ENCODE peak calls at places on chromosomes 12 and 14, in ten cellular contexts. One of them, this sample, is unnamed.

GRCh38 chr14:56814468-56815074 is 4.3 kb upstream of the OTX2 start:
- DNase-seq in NCI-H1092 treated with DMSO at 0.1 percent for 48 hours: no peak
- DNase-seq in posterior cingulate gyrus: no peak
- DNase-seq in Right ventricle myocardium superior: no peak
- DNase-seq in NT2/D1: no peak
- DNase-seq in adrenal gland: no peak
- DNase-seq in activated CD4-positive, alpha-beta T cell treated with anti-CD3 and anti-CD28 coated beads, Interleukin-2, amount 50 U/mL, for 24 hours: no peak
- DNase-seq in cardiac muscle cell: no peak
- DNase-seq in amniotic epithelial cell: no peak
- DNase-seq in stimulated activated effector memory CD8-positive, alpha-beta T cell treated with anti-CD3 and anti-CD28 coated beads, Interleukin-12 subunit alpha, Interleukin-12 subunit beta, amount 100 ng/mL, for 72 hours: no peak
- DNase-seq in this sample: no peak

GRCh38 chr12:48106574-48107251 is 834 bp upstream of the SENP1 start:
- DNase-seq in stimulated activated effector memory CD8-positive, alpha-beta T cell treated with anti-CD3 and anti-CD28 coated beads, Interleukin-12 subunit alpha, Interleukin-12 subunit beta, amount 100 ng/mL, for 72 hours: no peak
- DNase-seq in amniotic epithelial cell: no peak
- DNase-seq in posterior cingulate gyrus: no peak
- DNase-seq in NCI-H1092 treated with DMSO at 0.1 percent for 48 hours: peak; percentile 46
- DNase-seq in NT2/D1: no peak
- DNase-seq in cardiac muscle cell: no peak
- DNase-seq in Right ventricle myocardium superior: no peak
- DNase-seq in activated CD4-positive, alpha-beta T cell treated with anti-CD3 and anti-CD28 coated beads, Interleukin-2, amount 50 U/mL, for 24 hours: no peak
- DNase-seq in adrenal gland: no peak
- DNase-seq in this sample: no peak

GRCh38 chr12:89411846-89412245 is 59.5 kb upstream of the DUSP6 start:
- DNase-seq in cardiac muscle cell: no peak
- DNase-seq in NCI-H1092 treated with DMSO at 0.1 percent for 48 hours: no peak
- DNase-seq in amniotic epithelial cell: peak; percentile 14
- DNase-seq in stimulated activated effector memory CD8-positive, alpha-beta T cell treated with anti-CD3 and anti-CD28 coated beads, Interleukin-12 subunit alpha, Interleukin-12 subunit beta, amount 100 ng/mL, for 72 hours: no peak
- DNase-seq in adrenal gland: no peak
- DNase-seq in NT2/D1: no peak
- DNase-seq in posterior cingulate gyrus: no peak
- DNase-seq in activated CD4-positive, alpha-beta T cell treated with anti-CD3 and anti-CD28 coated beads, Interleukin-2, amount 50 U/mL, for 24 hours: no peak
- DNase-seq in Right ventricle myocardium superior: no peak
- DNase-seq in this sample: no peak

GRCh38 chr12:53508534-53509199 is 1.4 kb upstream of the NPFF start:
- DNase-seq in amniotic epithelial cell: peak; percentile 58
- DNase-seq in stimulated activated effector memory CD8-positive, alpha-beta T cell treated with anti-CD3 and anti-CD28 coated beads, Interleukin-12 subunit alpha, Interleukin-12 subunit beta, amount 100 ng/mL, for 72 hours: peak; percentile 93
- DNase-seq in activated CD4-positive, alpha-beta T cell treated with anti-CD3 and anti-CD28 coated beads, Interleukin-2, amount 50 U/mL, for 24 hours: peak; percentile 78
- DNase-seq in NCI-H1092 treated with DMSO at 0.1 percent for 48 hours: peak; percentile 74
- DNase-seq in adrenal gland: peak; percentile 95
- DNase-seq in cardiac muscle cell: peak; percentile 87
- DNase-seq in NT2/D1: peak; percentile 77
- DNase-seq in Right ventricle myocardium superior: peak; percentile 89
- DNase-seq in posterior cingulate gyrus: peak; percentile 89
- DNase-seq in this sample: peak; percentile 85

GRCh38 chr14:32258574-32258973 is 55.5 kb upstream of the RNU6-8 start:
- DNase-seq in Right ventricle myocardium superior: no peak
- DNase-seq in NCI-H1092 treated with DMSO at 0.1 percent for 48 hours: no peak
- DNase-seq in stimulated activated effector memory CD8-positive, alpha-beta T cell treated with anti-CD3 and anti-CD28 coated beads, Interleukin-12 subunit alpha, Interleukin-12 subunit beta, amount 100 ng/mL, for 72 hours: no peak
- DNase-seq in NT2/D1: no peak
- DNase-seq in cardiac muscle cell: no peak
- DNase-seq in adrenal gland: no peak
- DNase-seq in amniotic epithelial cell: peak; percentile 40
- DNase-seq in posterior cingulate gyrus: no peak
- DNase-seq in activated CD4-positive, alpha-beta T cell treated with anti-CD3 and anti-CD28 coated beads, Interleukin-2, amount 50 U/mL, for 24 hours: no peak
- DNase-seq in this sample: no peak

GRCh38 chr14:84988391-84988790 is 541.6 kb upstream of the FLRT2 start:
- DNase-seq in adrenal gland: no peak
- DNase-seq in NCI-H1092 treated with DMSO at 0.1 percent for 48 hours: no peak
- DNase-seq in Right ventricle myocardium superior: no peak
- DNase-seq in activated CD4-positive, alpha-beta T cell treated with anti-CD3 and anti-CD28 coated beads, Interleukin-2, amount 50 U/mL, for 24 hours: no peak
- DNase-seq in NT2/D1: no peak
- DNase-seq in stimulated activated effector memory CD8-positive, alpha-beta T cell treated with anti-CD3 and anti-CD28 coated beads, Interleukin-12 subunit alpha, Interleukin-12 subunit beta, amount 100 ng/mL, for 72 hours: no peak
- DNase-seq in posterior cingulate gyrus: no peak
- DNase-seq in cardiac muscle cell: no peak
- DNase-seq in amniotic epithelial cell: peak; percentile 46
- DNase-seq in this sample: no peak

GRCh38 chr12:124812356-124812755 is 51.3 kb downstream of the SCARB1 start:
- DNase-seq in NCI-H1092 treated with DMSO at 0.1 percent for 48 hours: no peak
- DNase-seq in stimulated activated effector memory CD8-positive, alpha-beta T cell treated with anti-CD3 and anti-CD28 coated beads, Interleukin-12 subunit alpha, Interleukin-12 subunit beta, amount 100 ng/mL, for 72 hours: no peak
- DNase-seq in posterior cingulate gyrus: no peak
- DNase-seq in adrenal gland: no peak
- DNase-seq in activated CD4-positive, alpha-beta T cell treated with anti-CD3 and anti-CD28 coated beads, Interleukin-2, amount 50 U/mL, for 24 hours: no peak
- DNase-seq in cardiac muscle cell: no peak
- DNase-seq in amniotic epithelial cell: no peak
- DNase-seq in Right ventricle myocardium superior: no peak
- DNase-seq in NT2/D1: no peak
- DNase-seq in this sample: no peak

GRCh38 chr12:66663605-66664004 is 15.3 kb downstream of the GRIP1 start:
- DNase-seq in stimulated activated effector memory CD8-positive, alpha-beta T cell treated with anti-CD3 and anti-CD28 coated beads, Interleukin-12 subunit alpha, Interleukin-12 subunit beta, amount 100 ng/mL, for 72 hours: no peak
- DNase-seq in NT2/D1: no peak
- DNase-seq in cardiac muscle cell: no peak
- DNase-seq in posterior cingulate gyrus: no peak
- DNase-seq in activated CD4-positive, alpha-beta T cell treated with anti-CD3 and anti-CD28 coated beads, Interleukin-2, amount 50 U/mL, for 24 hours: no peak
- DNase-seq in amniotic epithelial cell: no peak
- DNase-seq in NCI-H1092 treated with DMSO at 0.1 percent for 48 hours: no peak
- DNase-seq in adrenal gland: no peak
- DNase-seq in Right ventricle myocardium superior: no peak
- DNase-seq in this sample: no peak

GRCh38 chr14:66859063-66859671 is 330.1 kb upstream of the GARIN2 start:
- DNase-seq in stimulated activated effector memory CD8-positive, alpha-beta T cell treated with anti-CD3 and anti-CD28 coated beads, Interleukin-12 subunit alpha, Interleukin-12 subunit beta, amount 100 ng/mL, for 72 hours: no peak
- DNase-seq in NCI-H1092 treated with DMSO at 0.1 percent for 48 hours: no peak
- DNase-seq in cardiac muscle cell: no peak
- DNase-seq in amniotic epithelial cell: no peak
- DNase-seq in adrenal gland: no peak
- DNase-seq in activated CD4-positive, alpha-beta T cell treated with anti-CD3 and anti-CD28 coated beads, Interleukin-2, amount 50 U/mL, for 24 hours: no peak
- DNase-seq in posterior cingulate gyrus: no peak
- DNase-seq in Right ventricle myocardium superior: no peak
- DNase-seq in NT2/D1: no peak
- DNase-seq in this sample: no peak

GRCh38 chr12:43318002-43318401 is 234.0 kb downstream of the ADAMTS20 start:
- DNase-seq in NT2/D1: no peak
- DNase-seq in activated CD4-positive, alpha-beta T cell treated with anti-CD3 and anti-CD28 coated beads, Interleukin-2, amount 50 U/mL, for 24 hours: no peak
- DNase-seq in NCI-H1092 treated with DMSO at 0.1 percent for 48 hours: no peak
- DNase-seq in cardiac muscle cell: no peak
- DNase-seq in amniotic epithelial cell: no peak
- DNase-seq in adrenal gland: no peak
- DNase-seq in Right ventricle myocardium superior: no peak
- DNase-seq in stimulated activated effector memory CD8-positive, alpha-beta T cell treated with anti-CD3 and anti-CD28 coated beads, Interleukin-12 subunit alpha, Interleukin-12 subunit beta, amount 100 ng/mL, for 72 hours: no peak
- DNase-seq in posterior cingulate gyrus: no peak
- DNase-seq in this sample: no peak

GRCh38 chr14:58082011-58082410 is 70.0 kb downstream of the ARMH4 start:
- DNase-seq in adrenal gland: no peak
- DNase-seq in stimulated activated effector memory CD8-positive, alpha-beta T cell treated with anti-CD3 and anti-CD28 coated beads, Interleukin-12 subunit alpha, Interleukin-12 subunit beta, amount 100 ng/mL, for 72 hours: no peak
- DNase-seq in posterior cingulate gyrus: no peak
- DNase-seq in NCI-H1092 treated with DMSO at 0.1 percent for 48 hours: no peak
- DNase-seq in NT2/D1: no peak
- DNase-seq in amniotic epithelial cell: peak; percentile 20
- DNase-seq in activated CD4-positive, alpha-beta T cell treated with anti-CD3 and anti-CD28 coated beads, Interleukin-2, amount 50 U/mL, for 24 hours: no peak
- DNase-seq in cardiac muscle cell: no peak
- DNase-seq in Right ventricle myocardium superior: no peak
- DNase-seq in this sample: no peak

GRCh38 chr12:541676-542289 is 82.0 kb downstream of the B4GALNT3 start:
- DNase-seq in posterior cingulate gyrus: no peak
- DNase-seq in NCI-H1092 treated with DMSO at 0.1 percent for 48 hours: no peak
- DNase-seq in cardiac muscle cell: peak; percentile 47
- DNase-seq in NT2/D1: peak; percentile 33
- DNase-seq in amniotic epithelial cell: peak; percentile 15
- DNase-seq in stimulated activated effector memory CD8-positive, alpha-beta T cell treated with anti-CD3 and anti-CD28 coated beads, Interleukin-12 subunit alpha, Interleukin-12 subunit beta, amount 100 ng/mL, for 72 hours: no peak
- DNase-seq in adrenal gland: peak; percentile 68
- DNase-seq in Right ventricle myocardium superior: no peak
- DNase-seq in activated CD4-positive, alpha-beta T cell treated with anti-CD3 and anti-CD28 coated beads, Interleukin-2, amount 50 U/mL, for 24 hours: no peak
- DNase-seq in this sample: no peak

GRCh38 chr12:52742822-52743457 is 34.2 kb downstream of the KRT76 start:
- DNase-seq in posterior cingulate gyrus: no peak
- DNase-seq in stimulated activated effector memory CD8-positive, alpha-beta T cell treated with anti-CD3 and anti-CD28 coated beads, Interleukin-12 subunit alpha, Interleukin-12 subunit beta, amount 100 ng/mL, for 72 hours: no peak
- DNase-seq in NCI-H1092 treated with DMSO at 0.1 percent for 48 hours: no peak
- DNase-seq in cardiac muscle cell: no peak
- DNase-seq in amniotic epithelial cell: no peak
- DNase-seq in adrenal gland: no peak
- DNase-seq in NT2/D1: no peak
- DNase-seq in Right ventricle myocardium superior: no peak
- DNase-seq in activated CD4-positive, alpha-beta T cell treated with anti-CD3 and anti-CD28 coated beads, Interleukin-2, amount 50 U/mL, for 24 hours: no peak
- DNase-seq in this sample: no peak

GRCh38 chr14:48598458-48598857 is 923.1 kb upstream of the MDGA2 start:
- DNase-seq in NCI-H1092 treated with DMSO at 0.1 percent for 48 hours: no peak
- DNase-seq in NT2/D1: no peak
- DNase-seq in cardiac muscle cell: no peak
- DNase-seq in amniotic epithelial cell: no peak
- DNase-seq in stimulated activated effector memory CD8-positive, alpha-beta T cell treated with anti-CD3 and anti-CD28 coated beads, Interleukin-12 subunit alpha, Interleukin-12 subunit beta, amount 100 ng/mL, for 72 hours: no peak
- DNase-seq in posterior cingulate gyrus: no peak
- DNase-seq in adrenal gland: no peak
- DNase-seq in Right ventricle myocardium superior: no peak
- DNase-seq in activated CD4-positive, alpha-beta T cell treated with anti-CD3 and anti-CD28 coated beads, Interleukin-2, amount 50 U/mL, for 24 hours: no peak
- DNase-seq in this sample: no peak

GRCh38 chr12:98741229-98741614 is 96.1 kb downstream of the APAF1 start:
- DNase-seq in amniotic epithelial cell: no peak
- DNase-seq in posterior cingulate gyrus: no peak
- DNase-seq in cardiac muscle cell: no peak
- DNase-seq in stimulated activated effector memory CD8-positive, alpha-beta T cell treated with anti-CD3 and anti-CD28 coated beads, Interleukin-12 subunit alpha, Interleukin-12 subunit beta, amount 100 ng/mL, for 72 hours: peak; percentile 75
- DNase-seq in activated CD4-positive, alpha-beta T cell treated with anti-CD3 and anti-CD28 coated beads, Interleukin-2, amount 50 U/mL, for 24 hours: peak; percentile 17
- DNase-seq in NCI-H1092 treated with DMSO at 0.1 percent for 48 hours: no peak
- DNase-seq in NT2/D1: no peak
- DNase-seq in adrenal gland: no peak
- DNase-seq in Right ventricle myocardium superior: no peak
- DNase-seq in this sample: no peak

GRCh38 chr14:55533960-55534359 is 46.0 kb upstream of the KTN1 start:
- DNase-seq in stimulated activated effector memory CD8-positive, alpha-beta T cell treated with anti-CD3 and anti-CD28 coated beads, Interleukin-12 subunit alpha, Interleukin-12 subunit beta, amount 100 ng/mL, for 72 hours: no peak
- DNase-seq in posterior cingulate gyrus: no peak
- DNase-seq in NT2/D1: no peak
- DNase-seq in cardiac muscle cell: no peak
- DNase-seq in activated CD4-positive, alpha-beta T cell treated with anti-CD3 and anti-CD28 coated beads, Interleukin-2, amount 50 U/mL, for 24 hours: no peak
- DNase-seq in adrenal gland: no peak
- DNase-seq in NCI-H1092 treated with DMSO at 0.1 percent for 48 hours: no peak
- DNase-seq in amniotic epithelial cell: no peak
- DNase-seq in Right ventricle myocardium superior: no peak
- DNase-seq in this sample: no peak

GRCh38 chr14:59252772-59253500 is 64.5 kb downstream of the DAAM1 start:
- DNase-seq in stimulated activated effector memory CD8-positive, alpha-beta T cell treated with anti-CD3 and anti-CD28 coated beads, Interleukin-12 subunit alpha, Interleukin-12 subunit beta, amount 100 ng/mL, for 72 hours: no peak
- DNase-seq in NCI-H1092 treated with DMSO at 0.1 percent for 48 hours: no peak
- DNase-seq in adrenal gland: no peak
- DNase-seq in Right ventricle myocardium superior: no peak
- DNase-seq in posterior cingulate gyrus: no peak
- DNase-seq in amniotic epithelial cell: peak; percentile 89
- DNase-seq in NT2/D1: no peak
- DNase-seq in cardiac muscle cell: no peak
- DNase-seq in activated CD4-positive, alpha-beta T cell treated with anti-CD3 and anti-CD28 coated beads, Interleukin-2, amount 50 U/mL, for 24 hours: no peak
- DNase-seq in this sample: no peak

GRCh38 chr14:23175823-23176222 is 7.6 kb downstream of the SLC7A8 start:
- DNase-seq in activated CD4-positive, alpha-beta T cell treated with anti-CD3 and anti-CD28 coated beads, Interleukin-2, amount 50 U/mL, for 24 hours: no peak
- DNase-seq in amniotic epithelial cell: peak; percentile 52
- DNase-seq in posterior cingulate gyrus: no peak
- DNase-seq in cardiac muscle cell: no peak
- DNase-seq in adrenal gland: no peak
- DNase-seq in Right ventricle myocardium superior: no peak
- DNase-seq in NT2/D1: no peak
- DNase-seq in NCI-H1092 treated with DMSO at 0.1 percent for 48 hours: no peak
- DNase-seq in stimulated activated effector memory CD8-positive, alpha-beta T cell treated with anti-CD3 and anti-CD28 coated beads, Interleukin-12 subunit alpha, Interleukin-12 subunit beta, amount 100 ng/mL, for 72 hours: no peak
- DNase-seq in this sample: no peak

GRCh38 chr12:109892165-109892715 is 7.8 kb upstream of the TCHP start:
- DNase-seq in cardiac muscle cell: no peak
- DNase-seq in amniotic epithelial cell: no peak
- DNase-seq in adrenal gland: no peak
- DNase-seq in NT2/D1: no peak
- DNase-seq in stimulated activated effector memory CD8-positive, alpha-beta T cell treated with anti-CD3 and anti-CD28 coated beads, Interleukin-12 subunit alpha, Interleukin-12 subunit beta, amount 100 ng/mL, for 72 hours: no peak
- DNase-seq in NCI-H1092 treated with DMSO at 0.1 percent for 48 hours: no peak
- DNase-seq in posterior cingulate gyrus: no peak
- DNase-seq in Right ventricle myocardium superior: no peak
- DNase-seq in activated CD4-positive, alpha-beta T cell treated with anti-CD3 and anti-CD28 coated beads, Interleukin-2, amount 50 U/mL, for 24 hours: no peak
- DNase-seq in this sample: no peak

GRCh38 chr14:53516261-53516774 is 363.2 kb upstream of the DDHD1 start:
- DNase-seq in NCI-H1092 treated with DMSO at 0.1 percent for 48 hours: no peak
- DNase-seq in Right ventricle myocardium superior: no peak
- DNase-seq in amniotic epithelial cell: peak; percentile 87
- DNase-seq in NT2/D1: no peak
- DNase-seq in activated CD4-positive, alpha-beta T cell treated with anti-CD3 and anti-CD28 coated beads, Interleukin-2, amount 50 U/mL, for 24 hours: no peak
- DNase-seq in stimulated activated effector memory CD8-positive, alpha-beta T cell treated with anti-CD3 and anti-CD28 coated beads, Interleukin-12 subunit alpha, Interleukin-12 subunit beta, amount 100 ng/mL, for 72 hours: no peak
- DNase-seq in posterior cingulate gyrus: no peak
- DNase-seq in adrenal gland: no peak
- DNase-seq in cardiac muscle cell: no peak
- DNase-seq in this sample: no peak

GRCh38 chr14:90277581-90278198 is 21.3 kb downstream of the PSMC1 start:
- DNase-seq in Right ventricle myocardium superior: no peak
- DNase-seq in amniotic epithelial cell: no peak
- DNase-seq in stimulated activated effector memory CD8-positive, alpha-beta T cell treated with anti-CD3 and anti-CD28 coated beads, Interleukin-12 subunit alpha, Interleukin-12 subunit beta, amount 100 ng/mL, for 72 hours: no peak
- DNase-seq in posterior cingulate gyrus: no peak
- DNase-seq in NCI-H1092 treated with DMSO at 0.1 percent for 48 hours: no peak
- DNase-seq in NT2/D1: no peak
- DNase-seq in adrenal gland: peak; percentile 46
- DNase-seq in cardiac muscle cell: no peak
- DNase-seq in activated CD4-positive, alpha-beta T cell treated with anti-CD3 and anti-CD28 coated beads, Interleukin-2, amount 50 U/mL, for 24 hours: no peak
- DNase-seq in this sample: no peak

GRCh38 chr12:70919597-70920035 is 922 bp downstream of the PTPRR start:
- DNase-seq in amniotic epithelial cell: no peak
- DNase-seq in NT2/D1: no peak
- DNase-seq in stimulated activated effector memory CD8-positive, alpha-beta T cell treated with anti-CD3 and anti-CD28 coated beads, Interleukin-12 subunit alpha, Interleukin-12 subunit beta, amount 100 ng/mL, for 72 hours: no peak
- DNase-seq in posterior cingulate gyrus: no peak
- DNase-seq in NCI-H1092 treated with DMSO at 0.1 percent for 48 hours: no peak
- DNase-seq in activated CD4-positive, alpha-beta T cell treated with anti-CD3 and anti-CD28 coated beads, Interleukin-2, amount 50 U/mL, for 24 hours: no peak
- DNase-seq in adrenal gland: no peak
- DNase-seq in Right ventricle myocardium superior: no peak
- DNase-seq in cardiac muscle cell: peak; percentile 78
- DNase-seq in this sample: no peak

GRCh38 chr12:116542345-116542950 is 16.7 kb upstream of the MAP1LC3B2 start:
- DNase-seq in activated CD4-positive, alpha-beta T cell treated with anti-CD3 and anti-CD28 coated beads, Interleukin-2, amount 50 U/mL, for 24 hours: no peak
- DNase-seq in adrenal gland: peak; percentile 72
- DNase-seq in NCI-H1092 treated with DMSO at 0.1 percent for 48 hours: no peak
- DNase-seq in NT2/D1: no peak
- DNase-seq in cardiac muscle cell: no peak
- DNase-seq in Right ventricle myocardium superior: no peak
- DNase-seq in amniotic epithelial cell: no peak
- DNase-seq in stimulated activated effector memory CD8-positive, alpha-beta T cell treated with anti-CD3 and anti-CD28 coated beads, Interleukin-12 subunit alpha, Interleukin-12 subunit beta, amount 100 ng/mL, for 72 hours: no peak
- DNase-seq in posterior cingulate gyrus: no peak
- DNase-seq in this sample: no peak

GRCh38 chr12:4911316-4911994 is 1.8 kb downstream of the KCNA1 start:
- DNase-seq in Right ventricle myocardium superior: no peak
- DNase-seq in stimulated activated effector memory CD8-positive, alpha-beta T cell treated with anti-CD3 and anti-CD28 coated beads, Interleukin-12 subunit alpha, Interleukin-12 subunit beta, amount 100 ng/mL, for 72 hours: no peak
- DNase-seq in NT2/D1: no peak
- DNase-seq in cardiac muscle cell: no peak
- DNase-seq in NCI-H1092 treated with DMSO at 0.1 percent for 48 hours: no peak
- DNase-seq in adrenal gland: no peak
- DNase-seq in posterior cingulate gyrus: no peak
- DNase-seq in activated CD4-positive, alpha-beta T cell treated with anti-CD3 and anti-CD28 coated beads, Interleukin-2, amount 50 U/mL, for 24 hours: no peak
- DNase-seq in amniotic epithelial cell: no peak
- DNase-seq in this sample: no peak

GRCh38 chr12:52324068-52324444 is 2.9 kb upstream of the KRT83 start:
- DNase-seq in posterior cingulate gyrus: no peak
- DNase-seq in stimulated activated effector memory CD8-positive, alpha-beta T cell treated with anti-CD3 and anti-CD28 coated beads, Interleukin-12 subunit alpha, Interleukin-12 subunit beta, amount 100 ng/mL, for 72 hours: no peak
- DNase-seq in adrenal gland: no peak
- DNase-seq in Right ventricle myocardium superior: no peak
- DNase-seq in NT2/D1: no peak
- DNase-seq in cardiac muscle cell: no peak
- DNase-seq in activated CD4-positive, alpha-beta T cell treated with anti-CD3 and anti-CD28 coated beads, Interleukin-2, amount 50 U/mL, for 24 hours: no peak
- DNase-seq in NCI-H1092 treated with DMSO at 0.1 percent for 48 hours: no peak
- DNase-seq in amniotic epithelial cell: no peak
- DNase-seq in this sample: no peak

GRCh38 chr12:75779891-75780501 is 251.6 kb downstream of the PHLDA1 start:
- DNase-seq in amniotic epithelial cell: no peak
- DNase-seq in stimulated activated effector memory CD8-positive, alpha-beta T cell treated with anti-CD3 and anti-CD28 coated beads, Interleukin-12 subunit alpha, Interleukin-12 subunit beta, amount 100 ng/mL, for 72 hours: no peak
- DNase-seq in NCI-H1092 treated with DMSO at 0.1 percent for 48 hours: no peak
- DNase-seq in NT2/D1: no peak
- DNase-seq in activated CD4-positive, alpha-beta T cell treated with anti-CD3 and anti-CD28 coated beads, Interleukin-2, amount 50 U/mL, for 24 hours: no peak
- DNase-seq in posterior cingulate gyrus: no peak
- DNase-seq in adrenal gland: no peak
- DNase-seq in cardiac muscle cell: peak; percentile 13
- DNase-seq in Right ventricle myocardium superior: no peak
- DNase-seq in this sample: no peak

GRCh38 chr12:11814362-11814761 is 164.9 kb downstream of the ETV6 start:
- DNase-seq in posterior cingulate gyrus: no peak
- DNase-seq in cardiac muscle cell: no peak
- DNase-seq in stimulated activated effector memory CD8-positive, alpha-beta T cell treated with anti-CD3 and anti-CD28 coated beads, Interleukin-12 subunit alpha, Interleukin-12 subunit beta, amount 100 ng/mL, for 72 hours: no peak
- DNase-seq in NCI-H1092 treated with DMSO at 0.1 percent for 48 hours: no peak
- DNase-seq in adrenal gland: peak; percentile 68
- DNase-seq in amniotic epithelial cell: peak; percentile 77
- DNase-seq in Right ventricle myocardium superior: no peak
- DNase-seq in activated CD4-positive, alpha-beta T cell treated with anti-CD3 and anti-CD28 coated beads, Interleukin-2, amount 50 U/mL, for 24 hours: no peak
- DNase-seq in NT2/D1: no peak
- DNase-seq in this sample: no peak

GRCh38 chr14:52279405-52279804 is 11.9 kb downstream of the PTGDR start:
- DNase-seq in Right ventricle myocardium superior: no peak
- DNase-seq in amniotic epithelial cell: peak; percentile 72
- DNase-seq in NCI-H1092 treated with DMSO at 0.1 percent for 48 hours: no peak
- DNase-seq in NT2/D1: no peak
- DNase-seq in cardiac muscle cell: no peak
- DNase-seq in activated CD4-positive, alpha-beta T cell treated with anti-CD3 and anti-CD28 coated beads, Interleukin-2, amount 50 U/mL, for 24 hours: no peak
- DNase-seq in stimulated activated effector memory CD8-positive, alpha-beta T cell treated with anti-CD3 and anti-CD28 coated beads, Interleukin-12 subunit alpha, Interleukin-12 subunit beta, amount 100 ng/mL, for 72 hours: no peak
- DNase-seq in adrenal gland: no peak
- DNase-seq in posterior cingulate gyrus: no peak
- DNase-seq in this sample: no peak